ENCODE peak calls at places on chromosomes 5 and 9, in four cellular contexts. F is IMR-90, B is mesendoderm, U is H1. R is an unnamed sample. For H3K4me1, the result is how much of the 10 kb centered on the place peaks cover.

GRCh38 chr9:15423328-15423985 is 781 bp downstream of the SNAPC3 start:
- DNase-seq in F (peak), B (peak), U (no peak), R (no peak)

GRCh38 chr9:115373000-115373709 is 255.2 kb upstream of the TNC start:
- DNase-seq in F (peak), B (peak), U (no peak), R (no peak)

GRCh38 chr5:74272019-74272775 is 368.3 kb downstream of the ENC1 start:
- DNase-seq in F (peak), B (peak), U (no peak), R (peak)

GRCh38 chr9:34550681-34551270 is 28.0 kb upstream of the ENHO start:
- DNase-seq in F (no peak), B (no peak), U (peak), R (no peak)

GRCh38 chr9:18379073-18379811 is 94.7 kb upstream of the ADAMTSL1 start:
- DNase-seq in F (peak), B (peak), U (no peak), R (no peak)

GRCh38 chr9:37565661-37566618 is 10.2 kb downstream of the FBXO10 start:
- DNase-seq in F (no peak), B (no peak), U (no peak), R (no peak)

GRCh38 chr9:79572032-79572890 is 496 bp downstream of the TLE4 start:
- DNase-seq in F (peak), B (peak), U (peak), R (peak)

GRCh38 chr9:100595391-100596199 is 17.7 kb downstream of the CAVIN4 start:
- DNase-seq in F (peak), B (peak), U (no peak), R (no peak)

GRCh38 chr5:102857090-102857818 is 102.1 kb downstream of the PAM start:
- DNase-seq in F (no peak), B (no peak), U (no peak), R (no peak)

GRCh38 chr5:95935553-95936100 is 26.0 kb downstream of the ELL2 start:
- DNase-seq in F (peak), B (no peak), U (no peak), R (no peak)

GRCh38 chr9:124286292-124286931 is 28.7 kb downstream of the NEK6 start:
- DNase-seq in F (peak), B (no peak), U (no peak), R (no peak)

GRCh38 chr9:23590601-23591000 is 235.4 kb downstream of the ELAVL2 start:
- DNase-seq in F (no peak), B (peak), U (no peak), R (no peak)

GRCh38 chr9:32525506-32525905 is 490 bp downstream of the RIGI start:
- DNase-seq in F (peak), B (no peak), U (no peak), R (no peak)
- H3K56ac ChIP-seq in F (peak), B (peak), U (no peak), R (no peak)

DNA sequence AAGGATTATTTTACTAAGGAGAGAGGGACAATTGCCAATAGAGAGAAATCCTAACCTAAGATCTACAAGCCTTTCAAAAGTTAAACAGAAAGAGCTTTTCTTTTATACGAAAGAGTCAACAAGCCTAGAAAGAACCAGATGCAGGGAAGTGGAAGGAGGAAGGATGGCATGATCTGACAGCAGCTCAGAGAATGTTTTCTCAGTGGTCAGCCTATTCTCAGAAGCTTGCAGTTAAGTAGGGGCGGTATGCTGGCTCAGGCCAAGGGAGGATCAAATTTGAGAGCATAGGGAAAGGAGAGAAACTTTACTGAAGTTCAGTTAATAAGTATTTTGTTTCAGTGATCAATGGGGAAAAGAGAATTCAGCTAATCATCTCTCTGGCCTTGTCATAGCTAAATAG is 88.0 kb upstream of the FTMT start:
- DNase-seq in F (no peak), B (no peak), U (no peak), R (no peak)
- H3K4me1 ChIP-seq in F (under half), B (under half), U (under half), R (under half)

GRCh38 chr5:175306381-175306780 is 137.6 kb downstream of the DRD1 start:
- DNase-seq in F (no peak), B (no peak), U (no peak), R (no peak)

GRCh38 chr5:175305251-175305650 is 138.7 kb downstream of the DRD1 start:
- DNase-seq in F (no peak), B (no peak), U (no peak), R (no peak)

DNA sequence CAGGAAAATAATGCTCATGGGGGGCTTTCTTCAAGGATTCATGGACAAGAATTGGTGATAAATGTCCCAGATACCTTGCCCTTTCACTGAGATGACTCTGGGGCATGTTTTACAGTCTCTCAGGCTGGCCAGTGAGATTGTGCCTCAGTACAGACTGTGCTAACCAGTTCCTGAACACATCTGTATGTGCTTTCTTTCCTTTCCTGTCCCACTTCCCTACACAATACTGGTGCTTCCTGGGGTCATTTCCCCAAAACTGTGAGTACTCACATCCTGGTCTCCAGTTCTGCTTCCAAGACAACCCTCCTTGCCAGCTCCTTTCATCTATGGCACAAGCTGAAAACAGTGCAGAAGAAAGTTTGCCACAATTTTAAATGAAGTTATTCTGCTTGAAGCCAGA is 134.8 kb downstream of the DRD1 start:
- DNase-seq in F (no peak), B (no peak), U (no peak), R (no peak)
- H3K56ac ChIP-seq in F (no peak), B (no peak), U (no peak), R (no peak)

GRCh38 chr9:134346840-134347239 is 20.6 kb downstream of the RXRA start:
- DNase-seq in F (no peak), B (no peak), U (no peak), R (no peak)
- H3K4me1 ChIP-seq in F (under half), B (under half), U (under half), R (under half)

GRCh38 chr5:18379189-18379588 is 744.9 kb downstream of the TAF11L14 start:
- DNase-seq in F (no peak), B (no peak), U (no peak), R (no peak)

GRCh38 chr5:18380729-18381362 is 746.6 kb downstream of the TAF11L14 start:
- DNase-seq in F (no peak), B (no peak), U (no peak), R (no peak)

GRCh38 chr5:18375637-18376036 is 741.4 kb downstream of the TAF11L14 start:
- DNase-seq in F (no peak), B (no peak), U (no peak), R (no peak)
- H3K56ac ChIP-seq in F (no peak), B (no peak), U (no peak), R (no peak)

DNA sequence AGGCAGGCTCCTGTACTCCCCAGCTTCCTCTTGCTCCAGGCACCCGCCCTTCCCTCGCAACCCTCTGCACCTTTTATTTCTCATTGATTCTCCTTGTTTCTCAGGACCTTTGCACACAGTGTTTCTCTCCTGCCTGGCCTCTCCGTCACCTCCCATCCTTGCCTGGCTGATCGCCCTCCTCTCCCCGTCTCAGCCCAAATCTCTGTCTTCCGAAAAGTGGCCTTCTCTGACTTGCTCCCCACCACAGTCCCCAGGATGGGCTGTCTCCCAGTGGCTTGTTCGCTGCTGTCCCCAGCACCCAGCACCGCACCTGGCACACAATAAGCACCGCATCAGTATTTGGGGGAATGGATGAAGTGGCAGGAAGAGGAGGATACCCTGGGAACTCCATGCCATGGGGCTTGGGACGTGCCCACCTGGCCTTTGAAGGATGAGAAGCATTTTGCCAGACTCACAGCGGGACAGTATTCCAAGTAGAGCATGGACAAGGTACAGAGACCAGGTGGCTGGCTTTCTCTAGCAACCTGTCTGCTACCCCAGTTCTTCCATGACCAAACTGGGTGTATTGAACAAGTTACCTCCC is 62.5 kb downstream of the LMX1B start:
- DNase-seq in F (no peak), B (no peak), U (peak), R (no peak)
- H3K4me1 ChIP-seq in F (under half), B (under half), U (half or more), R (under half)

GRCh38 chr9:91192379-91192775 is 169.3 kb downstream of the AUH start:
- DNase-seq in F (peak), B (no peak), U (peak), R (no peak)

GRCh38 chr9:91192785-91193657 is 168.7 kb downstream of the AUH start:
- DNase-seq in F (peak), B (peak), U (peak), R (peak)

GRCh38 chr9:91195372-91196012 is 166.2 kb downstream of the AUH start:
- DNase-seq in F (no peak), B (no peak), U (peak), R (no peak)

GRCh38 chr9:91191443-91192378 is 170.0 kb downstream of the AUH start:
- DNase-seq in F (no peak), B (no peak), U (peak), R (no peak)

GRCh38 chr9:91193658-91194391 is 167.9 kb downstream of the AUH start:
- DNase-seq in F (peak), B (peak), U (peak), R (peak)
- H3K56ac ChIP-seq in F (peak), B (peak), U (no peak), R (no peak)

R was measured in H9.